ENCODE peak calls at places on chromosomes 7 and 10, in ten cellular contexts. H is mammary epithelial cell; O is AG09309; G is HFFc6; F is GM18507; E is ELR; R is CD4-positive, alpha-beta T cell; B is tibial artery; D is colonic mucosa; T is NCI-H1436 treated with DMSO at 0.1 percent for 48 hours. P is an unnamed sample.

GRCh38 chr10:110398419-110399162 is 93.9 kb upstream of the SMNDC1 start:
- DNase-seq in F (no peak), E (peak), B (peak), H (peak), O (peak), G (peak), D (peak), T (no peak), R (no peak), P (no peak)

GRCh38 chr10:67284589-67284988 is 358.8 kb downstream of the LRRTM3 start:
- DNase-seq in D (no peak), H (no peak), E (no peak), F (no peak), O (no peak), R (no peak), T (no peak), B (no peak), G (no peak), P (no peak)

GRCh38 chr7:130662426-130662825 is 6.1 kb downstream of the COPG2 start:
- DNase-seq in O (no peak), R (no peak), T (no peak), E (peak), B (no peak), F (no peak), D (no peak), H (no peak), G (no peak), P (no peak)

GRCh38 chr10:109978481-109978880 is 29.3 kb upstream of the ADD3 start:
- DNase-seq in O (no peak), F (peak), G (peak), E (peak), R (peak), B (peak), D (peak), H (peak), T (no peak), P (peak)

GRCh38 chr7:115838829-115839228 is 191.7 kb downstream of the TFEC start:
- DNase-seq in H (no peak), B (no peak), E (no peak), F (no peak), R (no peak), D (no peak), G (no peak), O (peak), T (no peak), P (no peak)

GRCh38 chr10:132363376-132363775 is 31.4 kb downstream of the LRRC27 start:
- DNase-seq in G (no peak), E (no peak), O (no peak), T (no peak), D (no peak), R (no peak), B (no peak), F (no peak), H (no peak), P (no peak)

GRCh38 chr10:120507651-120508050 is 50.6 kb downstream of the PLPP4 start:
- DNase-seq in R (no peak), G (no peak), D (no peak), E (no peak), H (peak), O (no peak), B (no peak), F (no peak), T (no peak), P (no peak)

GRCh38 chr7:103866919-103867318 is 122.5 kb downstream of the RELN start:
- DNase-seq in H (no peak), E (no peak), T (peak), R (no peak), F (no peak), G (no peak), O (no peak), B (no peak), D (no peak), P (no peak)

GRCh38 chr10:63467833-63468232 is 2.1 kb upstream of the JMJD1C start:
- DNase-seq in T (no peak), H (no peak), E (no peak), O (no peak), D (no peak), F (no peak), R (no peak), B (no peak), G (no peak), P (no peak)

GRCh38 chr7:117785431-117785830 is 87.8 kb downstream of the CTTNBP2 start:
- DNase-seq in D (no peak), H (no peak), R (no peak), B (no peak), E (no peak), T (no peak), O (no peak), F (no peak), G (no peak), P (no peak)

GRCh38 chr7:136074840-136075239 is 97.7 kb upstream of the MTPN start:
- DNase-seq in G (no peak), F (no peak), O (no peak), D (no peak), E (no peak), B (no peak), T (no peak), H (no peak), R (no peak), P (no peak)

P was measured in glutamatergic neuron.